ENCODE peak calls at places on chromosomes 7 and 10, in ten cellular contexts. Z, Y, L, A, D, T, W, I, J and U are unnamed samples.

GRCh38 chr7:29588900-29589696 is 25.5 kb downstream of the PRR15 start:
- DNase-seq in Z (peak), Y (peak), L (peak), A (peak), D (no peak), T (peak), W (no peak), I (peak), J (no peak), U (peak)

GRCh38 chr7:151801782-151802468 is 75.0 kb downstream of the PRKAG2 start:
- DNase-seq in Z (no peak), Y (no peak), L (no peak), A (no peak), D (no peak), T (peak), W (peak), I (no peak), J (no peak), U (no peak)

GRCh38 chr7:152180587-152180986 is 155.1 kb downstream of the GALNT11 start:
- DNase-seq in Z (no peak), Y (no peak), L (no peak), A (no peak), D (no peak), T (no peak), W (no peak), I (no peak), J (no peak), U (peak)

GRCh38 chr7:45001138-45001694 is 1.2 kb downstream of the CCM2 start:
- DNase-seq in Z (no peak), Y (no peak), L (peak), A (no peak), D (no peak), T (peak), W (no peak), I (peak), J (no peak), U (no peak)

GRCh38 chr10:106175760-106176377 is 988.6 kb downstream of the SORCS1 start:
- DNase-seq in Z (peak), Y (no peak), L (no peak), A (no peak), D (no peak), T (no peak), W (no peak), I (peak), J (no peak), U (peak)

GRCh38 chr10:48463318-48464003 is 141.4 kb downstream of the ARHGAP22 start:
- DNase-seq in Z (peak), Y (no peak), L (no peak), A (no peak), D (no peak), T (no peak), W (no peak), I (no peak), J (no peak), U (peak)

GRCh38 chr10:35573786-35574185 is 31.4 kb upstream of the GJD4 start:
- DNase-seq in Z (no peak), Y (no peak), L (no peak), A (no peak), D (no peak), T (no peak), W (no peak), I (no peak), J (no peak), U (no peak)

GRCh38 chr10:132374612-132375011 is 22.4 kb upstream of the PWWP2B start:
- DNase-seq in Z (no peak), Y (no peak), L (no peak), A (no peak), D (no peak), T (no peak), W (peak), I (no peak), J (no peak), U (no peak)

GRCh38 chr10:102812213-102812876 is 24.9 kb downstream of the CYP17A1 start:
- DNase-seq in Z (no peak), Y (no peak), L (no peak), A (no peak), D (no peak), T (no peak), W (peak), I (no peak), J (no peak), U (no peak)

GRCh38 chr7:70566659-70567058 is 565.3 kb upstream of the GALNT17 start:
- DNase-seq in Z (no peak), Y (no peak), L (no peak), A (no peak), D (no peak), T (no peak), W (no peak), I (peak), J (no peak), U (no peak)

DNA sequence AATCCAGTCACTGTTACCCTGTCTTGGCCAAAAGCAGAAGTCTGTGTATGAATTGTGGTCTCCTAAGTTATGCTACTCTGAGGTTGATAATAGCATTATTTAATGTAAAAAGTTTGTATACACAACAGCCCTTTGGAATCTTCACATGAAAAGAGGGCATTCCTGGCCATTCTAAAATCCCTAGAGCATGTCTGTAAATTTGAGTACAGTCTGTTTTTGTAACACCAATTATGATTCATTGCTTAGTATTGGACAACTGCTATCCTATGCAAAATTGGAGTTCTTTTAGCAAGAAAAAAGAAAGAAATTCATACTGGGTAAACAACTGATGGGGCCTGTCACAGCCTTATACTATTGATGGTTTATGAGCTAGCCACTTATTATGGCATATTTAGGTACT is 10.2 kb downstream of the CUTC start:
- DNase-seq in Z (no peak), Y (peak), L (no peak), A (no peak), D (no peak), T (no peak), W (no peak), I (no peak), J (peak), U (no peak)
- H3K4me3 ChIP-seq in Z (no peak), Y (no peak), L (no peak), A (no peak), D (no peak), T (no peak), W (no peak), I (no peak), J (no peak), U (no peak)

GRCh38 chr7:128920913-128921582 is 10.5 kb upstream of the KCP start:
- DNase-seq in Z (peak), Y (no peak), L (no peak), A (no peak), D (no peak), T (no peak), W (peak), I (no peak), J (no peak), U (no peak)

GRCh38 chr7:128919241-128919640 is 8.7 kb upstream of the KCP start:
- DNase-seq in Z (no peak), Y (no peak), L (no peak), A (no peak), D (no peak), T (no peak), W (no peak), I (no peak), J (no peak), U (no peak)

GRCh38 chr7:128918266-128918665 is 7.8 kb upstream of the KCP start:
- DNase-seq in Z (no peak), Y (no peak), L (no peak), A (no peak), D (no peak), T (no peak), W (no peak), I (no peak), J (no peak), U (no peak)

GRCh38 chr7:128921866-128922440 is 11.4 kb upstream of the KCP start:
- DNase-seq in Z (no peak), Y (no peak), L (no peak), A (no peak), D (no peak), T (no peak), W (no peak), I (no peak), J (no peak), U (no peak)

GRCh38 chr7:128919881-128920789 is 9.6 kb upstream of the KCP start:
- DNase-seq in Z (no peak), Y (no peak), L (no peak), A (no peak), D (no peak), T (no peak), W (no peak), I (no peak), J (no peak), U (no peak)
- TF ChIP-seq CTCF in Z (no peak), Y (peak), L (no peak), A (no peak), D (no peak), T (no peak), W (no peak), I (no peak), J (no peak), U (no peak)

GRCh38 chr7:20598479-20599419 is 16.7 kb upstream of the ABCB5 start:
- DNase-seq in Z (peak), Y (peak), L (no peak), A (peak), D (peak), T (no peak), W (no peak), I (peak), J (peak), U (peak)
- H3K4me3 ChIP-seq in Z (no peak), Y (no peak), L (no peak), A (no peak), D (no peak), T (no peak), W (no peak), I (no peak), J (no peak), U (no peak)

GRCh38 chr10:31466313-31466712 is 147.3 kb downstream of the ZEB1 start:
- DNase-seq in Z (no peak), Y (no peak), L (no peak), A (no peak), D (no peak), T (no peak), W (no peak), I (no peak), J (no peak), U (no peak)

GRCh38 chr10:31468536-31468859 is 149.5 kb downstream of the ZEB1 start:
- DNase-seq in Z (no peak), Y (no peak), L (no peak), A (no peak), D (no peak), T (no peak), W (no peak), I (no peak), J (no peak), U (no peak)

GRCh38 chr10:31464552-31464951 is 145.5 kb downstream of the ZEB1 start:
- DNase-seq in Z (no peak), Y (no peak), L (no peak), A (no peak), D (no peak), T (no peak), W (no peak), I (no peak), J (no peak), U (no peak)

DNA sequence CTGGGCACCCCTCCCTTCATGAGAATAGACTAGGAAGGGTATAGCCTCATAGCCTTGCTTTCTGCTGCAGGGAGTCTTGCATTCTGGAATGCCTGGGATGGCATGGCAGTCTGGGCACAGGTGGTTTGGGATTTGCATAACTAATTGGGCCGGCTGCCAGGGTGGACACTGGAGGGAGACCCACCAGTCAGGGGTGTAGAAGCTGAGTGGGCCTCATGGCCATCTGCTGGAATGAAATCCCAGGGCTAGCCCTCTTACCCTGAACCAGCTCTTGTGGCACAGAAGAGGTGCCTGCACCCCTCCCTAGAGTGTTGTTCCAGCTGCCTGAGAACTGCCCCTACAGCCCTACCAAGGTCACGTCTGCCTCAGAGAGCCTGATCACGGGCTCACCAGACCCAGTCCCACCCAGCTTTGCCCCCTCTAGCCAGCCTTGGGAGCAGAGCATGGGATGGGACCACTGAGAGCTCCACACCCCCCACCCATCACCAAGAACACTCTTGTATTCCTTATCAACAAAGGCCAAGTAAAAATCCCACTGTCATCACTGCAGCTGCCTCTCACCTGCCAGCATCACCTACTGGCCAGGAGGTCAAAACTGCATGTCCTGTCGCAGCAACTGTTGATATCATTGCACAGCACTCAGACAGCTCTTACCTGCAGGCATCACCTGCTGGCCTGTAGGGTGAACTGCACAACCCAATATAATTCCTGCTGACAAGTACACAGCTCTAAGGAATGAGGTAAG is 148.9 kb downstream of the ZEB1 start:
- DNase-seq in Z (no peak), Y (no peak), L (no peak), A (peak), D (no peak), T (peak), W (peak), I (peak), J (no peak), U (peak)
- TF ChIP-seq CTCF in Z (peak), Y (peak), L (no peak), A (peak), D (peak), T (peak), W (peak), I (peak), J (peak), U (peak)

DNA sequence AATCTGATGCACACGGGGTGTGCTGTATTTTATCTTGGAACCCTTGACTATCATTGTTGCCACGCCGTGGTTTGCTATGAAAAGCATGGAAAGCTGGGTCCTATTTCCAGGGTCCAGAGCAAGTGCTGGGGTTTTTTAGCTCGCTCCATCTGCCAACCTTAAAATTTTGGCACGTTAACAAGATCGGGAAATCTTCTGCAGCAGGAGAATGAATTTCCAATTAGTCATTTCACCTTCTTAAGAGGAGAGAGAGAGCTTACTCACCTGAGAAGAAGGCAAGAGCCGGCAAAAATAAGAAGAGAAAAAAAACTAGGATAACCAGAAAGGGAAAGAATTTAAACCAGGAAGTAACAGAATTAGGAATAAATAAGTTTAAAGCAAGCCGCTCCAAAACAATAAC is 223.6 kb upstream of the CELF2 start:
- DNase-seq in Z (no peak), Y (no peak), L (no peak), A (no peak), D (no peak), T (no peak), W (no peak), I (peak), J (no peak), U (no peak)
- H3K4me3 ChIP-seq in Z (no peak), Y (no peak), L (no peak), A (no peak), D (no peak), T (no peak), W (peak), I (no peak), J (no peak), U (no peak)

GRCh38 chr7:1536105-1536767 is 5.7 kb downstream of the MAFK start:
- DNase-seq in Z (no peak), Y (no peak), L (no peak), A (no peak), D (no peak), T (no peak), W (no peak), I (no peak), J (no peak), U (no peak)

GRCh38 chr7:1539346-1540321 is 9.1 kb downstream of the MAFK start:
- DNase-seq in Z (no peak), Y (peak), L (no peak), A (no peak), D (no peak), T (no peak), W (peak), I (no peak), J (no peak), U (peak)

GRCh38 chr7:1536768-1537630 is 6.5 kb downstream of the MAFK start:
- DNase-seq in Z (peak), Y (peak), L (no peak), A (peak), D (peak), T (peak), W (peak), I (peak), J (peak), U (peak)

GRCh38 chr7:1538544-1539345 is 8.2 kb downstream of the MAFK start:
- DNase-seq in Z (no peak), Y (no peak), L (no peak), A (no peak), D (no peak), T (no peak), W (no peak), I (no peak), J (no peak), U (no peak)

GRCh38 chr7:1537631-1538412 is 7.3 kb downstream of the MAFK start:
- DNase-seq in Z (peak), Y (peak), L (no peak), A (no peak), D (peak), T (peak), W (peak), I (peak), J (peak), U (peak)
- TF ChIP-seq CTCF in Z (no peak), Y (no peak), L (no peak), A (no peak), D (no peak), T (no peak), W (no peak), I (no peak), J (no peak), U (no peak)

GRCh38 chr7:97731736-97732370 is at the start of gene TAC1:
- DNase-seq in Z (peak), Y (no peak), L (no peak), A (no peak), D (no peak), T (no peak), W (peak), I (peak), J (no peak), U (peak)
- H3K4me3 ChIP-seq in Z (peak), Y (no peak), L (no peak), A (no peak), D (peak), T (peak), W (no peak), I (no peak), J (no peak), U (peak)

GRCh38 chr10:125370578-125370977 is 210.2 kb upstream of the CTBP2 start:
- DNase-seq in Z (peak), Y (no peak), L (no peak), A (peak), D (no peak), T (no peak), W (no peak), I (peak), J (no peak), U (no peak)

GRCh38 chr10:125379592-125379991 is 219.2 kb upstream of the CTBP2 start:
- DNase-seq in Z (no peak), Y (no peak), L (no peak), A (no peak), D (no peak), T (no peak), W (no peak), I (no peak), J (no peak), U (no peak)

GRCh38 chr10:125377368-125377767 is 217.0 kb upstream of the CTBP2 start:
- DNase-seq in Z (no peak), Y (no peak), L (no peak), A (no peak), D (peak), T (no peak), W (no peak), I (no peak), J (no peak), U (peak)

GRCh38 chr10:125373546-125373945 is 213.2 kb upstream of the CTBP2 start:
- DNase-seq in Z (no peak), Y (no peak), L (no peak), A (no peak), D (no peak), T (no peak), W (no peak), I (peak), J (no peak), U (no peak)

DNA sequence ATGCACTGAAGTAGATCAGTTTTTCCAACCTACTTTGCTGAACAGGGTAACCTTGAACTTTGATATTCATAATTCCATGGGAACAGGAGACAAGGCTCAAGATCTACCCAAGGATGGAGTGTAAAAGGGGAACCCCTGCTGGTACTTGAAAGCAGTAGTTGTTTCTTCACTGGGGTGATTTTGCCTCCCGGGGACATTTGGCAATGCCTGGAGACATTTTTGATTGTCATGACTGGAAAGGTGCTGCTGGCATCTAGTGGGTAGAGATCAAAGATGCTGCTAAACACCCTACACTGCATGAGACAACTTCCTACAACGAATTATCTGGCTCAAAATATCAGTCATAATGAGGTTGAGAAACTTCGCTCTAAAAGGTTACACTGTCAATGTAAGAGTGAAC is 214.8 kb upstream of the CTBP2 start:
- DNase-seq in Z (no peak), Y (peak), L (no peak), A (peak), D (no peak), T (no peak), W (no peak), I (peak), J (no peak), U (no peak)
- TF ChIP-seq CTCF in Z (no peak), Y (peak), L (no peak), A (peak), D (peak), T (no peak), W (no peak), I (peak), J (no peak), U (no peak)